ENCODE peak calls at places on chromosomes 3 and 15, in eight cellular contexts. L, H, N, U, X, O, F and E are unnamed samples.
A peak's percentile ranks its signal among the peaks of the same experiment; 100 is the strongest.

GRCh38 chr15:67839358-67839928 is 402 bp downstream of the RNU6-1 start:
- DNase-seq in L (no peak), H (no peak), N (peak; percentile 60), U (peak; percentile 40), X (no peak), O (peak; percentile 67), F (peak; percentile 70), E (no peak)

GRCh38 chr3:170584585-170585007 is 1.3 kb downstream of the SLC7A14 start:
- DNase-seq in L (peak; percentile 40), H (peak; percentile 49), N (peak; percentile 59), U (peak; percentile 1), X (peak; percentile 23), O (peak; percentile 20), F (peak; percentile 58), E (peak; percentile 81)

GRCh38 chr3:119336823-119337222 is 42.6 kb downstream of the ARHGAP31 start:
- DNase-seq in L (no peak), H (no peak), N (no peak), U (no peak), X (no peak), O (no peak), F (no peak), E (no peak)

GRCh38 chr3:129022114-129022994 is 21.2 kb downstream of the EFCC1 start:
- DNase-seq in L (no peak), H (no peak), N (no peak), U (no peak), X (no peak), O (no peak), F (no peak), E (peak; percentile 82)

GRCh38 chr15:96338772-96339661 is 8.5 kb downstream of the NR2F2 start:
- DNase-seq in L (no peak), H (no peak), N (peak; percentile 62), U (no peak), X (no peak), O (peak; percentile 46), F (no peak), E (no peak)

GRCh38 chr3:135805752-135806151 is 159.8 kb upstream of the PPP2R3A start:
- DNase-seq in L (no peak), H (no peak), N (no peak), U (no peak), X (no peak), O (no peak), F (no peak), E (no peak)

GRCh38 chr15:65400760-65401606 is 21.8 kb downstream of the IGDCC4 start:
- DNase-seq in L (peak; percentile 50), H (peak; percentile 85), N (peak; percentile 69), U (peak; percentile 68), X (peak; percentile 55), O (peak; percentile 62), F (peak; percentile 86), E (peak; percentile 73)

GRCh38 chr3:129313983-129314756 is 35.5 kb downstream of the HMCES start:
- DNase-seq in L (no peak), H (no peak), N (peak; percentile 7), U (no peak), X (no peak), O (peak; percentile 30), F (no peak), E (no peak)

GRCh38 chr3:122458992-122459391 is 43.1 kb upstream of the WDR5B start:
- DNase-seq in L (peak; percentile 45), H (no peak), N (peak; percentile 72), U (no peak), X (no peak), O (peak; percentile 61), F (peak; percentile 64), E (no peak)

GRCh38 chr3:13263770-13264467 is 156.2 kb downstream of the NUP210 start:
- DNase-seq in L (no peak), H (no peak), N (no peak), U (no peak), X (no peak), O (no peak), F (no peak), E (peak; percentile 56)

GRCh38 chr3:39000008-39000450 is 51.7 kb downstream of the SCN11A start:
- DNase-seq in L (peak; percentile 41), H (peak; percentile 71), N (peak; percentile 55), U (peak; percentile 19), X (peak; percentile 20), O (peak; percentile 83), F (peak; percentile 88), E (no peak)

GRCh38 chr3:48926425-48927392 is 8.1 kb downstream of the ARIH2 start:
- DNase-seq in L (no peak), H (no peak), N (peak; percentile 27), U (no peak), X (no peak), O (no peak), F (no peak), E (no peak)

GRCh38 chr3:66468016-66468735 is 32.6 kb downstream of the LRIG1 start:
- DNase-seq in L (no peak), H (no peak), N (peak; percentile 32), U (no peak), X (no peak), O (no peak), F (no peak), E (no peak)

GRCh38 chr3:153244961-153245360 is 82.9 kb downstream of the RAP2B start:
- DNase-seq in L (no peak), H (no peak), N (peak; percentile 37), U (no peak), X (no peak), O (no peak), F (no peak), E (no peak)

GRCh38 chr3:184172681-184173373 is 1.8 kb upstream of the AP2M1 start:
- DNase-seq in L (peak; percentile 94), H (no peak), N (peak; percentile 31), U (no peak), X (no peak), O (no peak), F (no peak), E (no peak)

GRCh38 chr3:188845514-188845913 is 326.3 kb upstream of the TPRG1 start:
- DNase-seq in L (no peak), H (no peak), N (no peak), U (no peak), X (no peak), O (no peak), F (no peak), E (no peak)

GRCh38 chr15:46413799-46414198 is 779.0 kb downstream of the SQOR start:
- DNase-seq in L (no peak), H (no peak), N (no peak), U (no peak), X (no peak), O (peak; percentile 11), F (no peak), E (no peak)

GRCh38 chr15:68227806-68228142 is 1.8 kb downstream of the CLN6 start:
- DNase-seq in L (no peak), H (no peak), N (no peak), U (no peak), X (no peak), O (no peak), F (no peak), E (peak; percentile 38)

GRCh38 chr15:37056168-37056893 is 44.0 kb downstream of the MEIS2 start:
- DNase-seq in L (no peak), H (no peak), N (peak; percentile 52), U (no peak), X (no peak), O (no peak), F (no peak), E (peak; percentile 54)

GRCh38 chr3:47020311-47020710 is 40.8 kb downstream of the NBEAL2 start:
- DNase-seq in L (no peak), H (no peak), N (no peak), U (no peak), X (no peak), O (no peak), F (no peak), E (no peak)

GRCh38 chr3:178078933-178079332 is 457.3 kb upstream of the KCNMB2 start:
- DNase-seq in L (peak; percentile 60), H (no peak), N (no peak), U (no peak), X (no peak), O (no peak), F (no peak), E (no peak)

GRCh38 chr3:191499307-191500125 is 38.6 kb downstream of the PYDC2 start:
- DNase-seq in L (peak; percentile 20), H (no peak), N (peak; percentile 77), U (no peak), X (no peak), O (peak; percentile 3), F (no peak), E (peak; percentile 35)

GRCh38 chr15:59594493-59594942 is 17.1 kb upstream of the GCNT3 start:
- DNase-seq in L (peak; percentile 77), H (no peak), N (no peak), U (no peak), X (no peak), O (no peak), F (no peak), E (no peak)

GRCh38 chr3:127307431-127307830 is 19.6 kb upstream of the PRR20G start:
- DNase-seq in L (no peak), H (peak; percentile 44), N (no peak), U (no peak), X (no peak), O (no peak), F (no peak), E (no peak)

GRCh38 chr3:123993818-123994217 is 1.9 kb upstream of the ROPN1 start:
- DNase-seq in L (no peak), H (no peak), N (no peak), U (no peak), X (no peak), O (no peak), F (no peak), E (no peak)

GRCh38 chr3:72520690-72521308 is 327.4 kb downstream of the SHQ1 start:
- DNase-seq in L (no peak), H (peak; percentile 45), N (peak; percentile 82), U (no peak), X (no peak), O (no peak), F (no peak), E (no peak)

GRCh38 chr3:112653881-112654300 is 12.9 kb upstream of the CCDC80 start:
- DNase-seq in L (no peak), H (no peak), N (peak; percentile 33), U (no peak), X (no peak), O (peak; percentile 39), F (no peak), E (peak; percentile 59)

GRCh38 chr3:29977360-29977759 is 629.0 kb upstream of the TGFBR2 start:
- DNase-seq in L (no peak), H (no peak), N (no peak), U (no peak), X (no peak), O (no peak), F (no peak), E (no peak)

GRCh38 chr3:31848921-31849320 is 132.1 kb downstream of the OSBPL10 start:
- DNase-seq in L (no peak), H (no peak), N (no peak), U (no peak), X (no peak), O (no peak), F (peak; percentile 61), E (no peak)

GRCh38 chr3:189276481-189277190 is 104.9 kb downstream of the TPRG1 start:
- DNase-seq in L (peak; percentile 75), H (no peak), N (peak; percentile 95), U (no peak), X (no peak), O (peak; percentile 7), F (no peak), E (no peak)

GRCh38 chr3:81947359-81947758 is 185.9 kb upstream of the GBE1 start:
- DNase-seq in L (no peak), H (no peak), N (peak; percentile 3), U (no peak), X (no peak), O (no peak), F (peak; percentile 10), E (no peak)

GRCh38 chr3:10198761-10199688 is 34.3 kb downstream of the IRAK2 start:
- DNase-seq in L (no peak), H (peak; percentile 82), N (peak; percentile 85), U (peak; percentile 13), X (no peak), O (no peak), F (no peak), E (no peak)

GRCh38 chr3:187454416-187454815 is 86.2 kb downstream of the RTP4 start:
- DNase-seq in L (no peak), H (no peak), N (no peak), U (no peak), X (no peak), O (no peak), F (no peak), E (no peak)

GRCh38 chr15:84981711-84982300 is at the start of gene PDE8A:
- DNase-seq in L (no peak), H (peak; percentile 61), N (peak; percentile 9), U (no peak), X (no peak), O (peak; percentile 44), F (no peak), E (peak; percentile 79)